ENCODE peak calls at places on chromosomes 6 and 20, in five cellular contexts. P, Z, D, Y and K are unnamed samples.

GRCh38 chr20:48816282-48816860 is 11.4 kb downstream of the PREX1 start:
- DNase-seq in P (no peak), Z (no peak), D (no peak), Y (no peak), K (no peak)

GRCh38 chr20:40807094-40807623 is 118.1 kb upstream of the MAFB start:
- DNase-seq in P (no peak), Z (no peak), D (no peak), Y (no peak), K (no peak)

GRCh38 chr20:17374086-17374485 is 147.2 kb downstream of the PCSK2 start:
- DNase-seq in P (no peak), Z (no peak), D (no peak), Y (no peak), K (no peak)

GRCh38 chr20:8656335-8656734 is 412.6 kb upstream of the PLCB4 start:
- DNase-seq in P (no peak), Z (peak; percentile 14), D (no peak), Y (no peak), K (no peak)

GRCh38 chr6:33199687-33200233 is 705 bp downstream of the RXRB start:
- DNase-seq in P (no peak), Z (peak; percentile 88), D (no peak), Y (peak; percentile 73), K (no peak)

GRCh38 chr20:13788167-13788834 is 3.5 kb downstream of the NDUFAF5 start:
- DNase-seq in P (peak; percentile 25), Z (peak; percentile 88), D (peak; percentile 21), Y (no peak), K (peak; percentile 54)

GRCh38 chr6:39273394-39273793 is 40.8 kb downstream of the KCNK17 start:
- DNase-seq in P (no peak), Z (no peak), D (no peak), Y (peak; percentile 17), K (no peak)

GRCh38 chr20:35739294-35740163 is 2.5 kb downstream of the RBM39 start:
- DNase-seq in P (no peak), Z (peak; percentile 57), D (no peak), Y (no peak), K (no peak)

GRCh38 chr20:31605902-31606677 is 1.0 kb downstream of the ID1 start:
- DNase-seq in P (no peak), Z (peak; percentile 47), D (no peak), Y (no peak), K (no peak)

GRCh38 chr20:31860431-31861345 is 9.6 kb downstream of the DUSP15 start:
- DNase-seq in P (no peak), Z (no peak), D (no peak), Y (no peak), K (no peak)

GRCh38 chr20:38358500-38358998 is 12.3 kb downstream of the LBP start:
- DNase-seq in P (no peak), Z (no peak), D (no peak), Y (no peak), K (no peak)

GRCh38 chr6:155524249-155524651 is 68.6 kb upstream of the NOX3 start:
- DNase-seq in P (no peak), Z (no peak), D (no peak), Y (no peak), K (no peak)

GRCh38 chr6:15431762-15432495 is 186.1 kb downstream of the JARID2 start:
- DNase-seq in P (no peak), Z (peak; percentile 97), D (no peak), Y (no peak), K (no peak)

GRCh38 chr6:37507082-37507481 is 7.4 kb upstream of the CCDC167 start:
- DNase-seq in P (no peak), Z (no peak), D (no peak), Y (no peak), K (no peak)

GRCh38 chr6:21201181-21201580 is 392.4 kb upstream of the SOX4 start:
- DNase-seq in P (no peak), Z (no peak), D (no peak), Y (no peak), K (no peak)
- TF ChIP-seq SUZ12 in P (no peak), Z (no peak), D (no peak), Y (no peak), K (no peak)

GRCh38 chr6:22880686-22881433 is 311.5 kb downstream of the HDGFL1 start:
- DNase-seq in P (no peak), Z (peak; percentile 10), D (no peak), Y (no peak), K (no peak)
- TF ChIP-seq SUZ12 in P (no peak), Z (no peak), D (no peak), Y (no peak), K (no peak)

GRCh38 chr20:57267158-57267821 is 849 bp upstream of the BMP7 start:
- DNase-seq in P (no peak), Z (no peak), D (no peak), Y (no peak), K (no peak)

GRCh38 chr20:57264151-57264792 is 2.2 kb downstream of the BMP7 start:
- DNase-seq in P (no peak), Z (peak; percentile 69), D (no peak), Y (no peak), K (no peak)

GRCh38 chr20:57264908-57265648 is 1.4 kb downstream of the BMP7 start:
- DNase-seq in P (no peak), Z (no peak), D (no peak), Y (no peak), K (peak; percentile 34)

GRCh38 chr20:57266251-57267157 is at the start of gene BMP7:
- DNase-seq in P (no peak), Z (no peak), D (no peak), Y (no peak), K (peak; percentile 60)

DNA sequence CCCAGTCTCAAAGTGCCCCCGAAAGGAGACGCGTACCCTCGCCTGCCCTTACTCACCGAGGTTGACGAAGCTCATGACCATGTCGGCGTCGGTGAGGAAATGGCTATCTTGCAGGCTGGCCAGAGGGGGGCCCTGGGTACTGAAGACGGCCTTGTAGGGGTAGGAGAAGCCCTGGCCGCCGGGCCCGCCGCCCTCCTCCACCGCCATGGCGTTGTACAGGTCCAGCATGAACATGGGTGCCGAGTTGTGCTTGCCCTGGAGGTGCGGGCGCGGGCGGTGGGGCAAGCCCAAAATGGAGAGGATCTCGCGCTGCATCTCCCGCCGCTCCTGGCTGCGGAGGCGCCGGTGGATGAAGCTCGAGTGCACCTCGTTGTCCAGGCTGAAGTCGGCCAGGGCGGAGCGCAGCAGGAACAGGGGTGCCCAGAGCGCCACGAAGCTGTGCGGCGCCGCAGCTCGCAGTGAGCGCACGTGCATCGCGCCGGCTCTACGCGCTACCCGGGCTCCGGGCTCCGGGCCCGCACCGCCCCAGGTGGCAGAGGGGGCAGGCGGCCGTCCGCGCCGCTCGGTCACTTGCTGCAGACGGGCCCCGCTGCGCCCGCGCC is 691 bp downstream of the BMP7 start:
- DNase-seq in P (no peak), Z (no peak), D (no peak), Y (no peak), K (peak; percentile 42)
- TF ChIP-seq SUZ12 in P (no peak), Z (no peak), D (no peak), Y (peak; percentile 77), K (no peak)

DNA sequence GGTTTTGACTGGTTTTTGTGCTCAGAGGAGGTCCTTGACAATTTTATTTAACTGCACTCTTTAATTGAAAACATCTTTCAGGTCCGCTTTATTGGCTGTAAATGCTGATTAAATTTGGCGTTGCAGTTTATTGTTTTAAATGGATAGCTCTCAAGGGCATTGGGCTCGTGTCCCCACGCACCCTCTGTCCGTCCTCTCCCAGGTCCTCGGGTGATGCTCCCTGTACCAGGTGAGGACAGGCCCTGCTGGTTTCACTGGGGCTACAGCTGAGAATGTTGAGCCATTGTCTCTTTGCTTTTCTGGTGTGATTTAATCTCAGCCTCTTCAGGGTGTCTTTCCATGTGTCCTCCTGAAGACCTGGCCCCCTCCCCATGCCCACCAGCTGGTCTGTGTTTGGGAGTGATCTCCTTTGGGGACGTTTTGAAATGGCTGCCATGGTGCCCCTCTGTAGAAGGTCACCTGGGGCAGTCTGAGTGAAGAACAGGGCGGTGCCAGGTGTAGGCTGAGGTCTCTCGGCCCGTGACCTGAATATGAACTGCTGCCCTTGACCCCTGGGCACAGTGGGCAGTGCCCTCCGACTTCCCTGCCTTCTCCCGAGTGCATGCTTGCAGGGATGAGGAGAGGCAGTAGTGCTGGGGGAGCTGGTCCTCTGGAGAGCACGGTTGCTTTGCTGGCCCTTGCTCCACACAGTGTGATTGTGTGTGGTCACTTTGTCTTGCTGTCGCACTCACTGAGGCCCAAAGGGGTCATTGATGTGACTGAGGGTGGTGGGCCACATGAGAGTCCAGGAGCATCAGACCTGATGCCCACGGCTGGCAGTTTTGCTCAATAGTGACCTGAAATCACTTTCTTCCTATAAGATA is 12.5 kb upstream of the C20orf204 start:
- DNase-seq in P (no peak), Z (no peak), D (no peak), Y (no peak), K (no peak)
- TF ChIP-seq SUZ12 in P (no peak), Z (no peak), D (no peak), Y (no peak), K (no peak)

GRCh38 chr20:1567392-1568165 is 10.1 kb upstream of the SIRPD start:
- DNase-seq in P (peak; percentile 28), Z (peak; percentile 0), D (no peak), Y (peak; percentile 10), K (no peak)
- TF ChIP-seq SUZ12 in P (no peak), Z (no peak), D (no peak), Y (no peak), K (no peak)

DNA sequence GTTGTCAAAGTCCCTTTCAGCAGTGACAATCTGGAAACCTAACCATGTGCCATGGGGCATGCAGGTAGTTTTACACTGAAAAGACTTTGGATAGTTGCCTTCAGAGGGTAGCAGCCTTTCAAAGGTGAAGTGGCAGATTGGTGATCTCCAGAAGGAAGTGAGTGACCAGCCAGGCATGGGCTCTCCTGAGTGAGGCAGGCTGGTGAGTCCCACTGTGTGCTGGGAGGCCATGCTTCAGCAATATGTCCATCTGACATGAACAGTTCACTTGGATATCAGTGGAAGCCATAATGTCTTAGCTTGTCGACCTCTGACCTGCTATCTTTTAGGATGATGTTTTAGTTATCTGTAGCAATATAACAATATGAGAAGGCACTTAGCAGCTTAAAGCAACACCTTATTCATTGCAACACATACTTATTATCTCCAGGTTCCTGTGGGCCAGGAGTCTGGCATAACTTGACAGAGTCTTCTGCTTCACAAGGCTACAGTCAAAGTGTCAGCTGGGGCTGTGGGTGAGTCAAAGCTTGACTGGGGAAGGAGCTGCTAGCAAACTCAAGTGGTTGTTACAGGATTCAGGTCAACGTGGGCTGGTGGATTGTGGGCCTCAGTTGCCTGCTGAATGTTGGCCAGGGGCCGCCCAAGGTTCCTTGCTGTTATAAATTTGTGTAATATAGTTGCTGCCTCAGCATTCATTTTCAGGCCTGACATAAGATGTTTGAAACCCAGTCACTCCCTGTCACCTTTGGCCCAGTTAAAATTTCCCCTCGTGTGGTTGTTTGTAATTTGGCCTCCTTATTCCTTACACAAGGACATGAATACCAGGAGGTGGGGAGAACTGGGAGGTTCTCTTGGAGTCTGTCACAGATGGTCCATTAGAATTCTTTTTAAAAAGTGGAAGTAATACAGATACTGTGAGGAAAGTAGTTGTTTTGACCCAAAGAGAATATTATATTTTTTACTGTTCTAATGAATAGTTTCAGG is 100.2 kb downstream of the UST start:
- DNase-seq in P (no peak), Z (no peak), D (no peak), Y (no peak), K (no peak)
- TF ChIP-seq SUZ12 in P (no peak), Z (no peak), D (no peak), Y (no peak), K (no peak)